ENCODE peak calls at places on chromosomes 2 and 18, in six cellular contexts. A is GM12892, M is GM12891, Y is WERI-Rb-1, H is cardiac muscle cell, R is prostate gland. F is an unnamed sample.

GRCh38 chr2:217456016-217456415 is 546.8 kb downstream of the TNS1 start:
- DNase-seq in A (no peak), M (no peak), Y (no peak), H (no peak), R (no peak), F (no peak)

GRCh38 chr2:126907671-126908070 is 9.0 kb downstream of the TEX51 start:
- DNase-seq in A (no peak), M (no peak), Y (no peak), H (no peak), R (no peak), F (no peak)

GRCh38 chr2:127694986-127695385 is 6.3 kb upstream of the SFT2D3 start:
- DNase-seq in A (no peak), M (no peak), Y (no peak), H (no peak), R (no peak), F (no peak)

GRCh38 chr2:109432421-109432820 is 181.3 kb downstream of the SEPTIN10 start:
- DNase-seq in A (no peak), M (no peak), Y (no peak), H (no peak), R (no peak), F (no peak)

GRCh38 chr2:177325554-177325953 is 61.0 kb upstream of the NFE2L2 start:
- DNase-seq in A (no peak), M (no peak), Y (no peak), H (no peak), R (peak), F (no peak)

GRCh38 chr2:191114403-191114886 is 36.3 kb downstream of the STAT4 start:
- DNase-seq in A (no peak), M (no peak), Y (no peak), H (no peak), R (no peak), F (peak)

GRCh38 chr2:188787661-188788044 is 186.5 kb upstream of the COL3A1 start:
- DNase-seq in A (no peak), M (no peak), Y (no peak), H (no peak), R (no peak), F (no peak)

GRCh38 chr2:239758325-239758877 is 266.7 kb downstream of the NDUFA10 start:
- DNase-seq in A (no peak), M (no peak), Y (no peak), H (no peak), R (no peak), F (no peak)

GRCh38 chr2:160339291-160339690 is 139.2 kb upstream of the ITGB6 start:
- DNase-seq in A (no peak), M (no peak), Y (no peak), H (no peak), R (no peak), F (no peak)

GRCh38 chr2:144320491-144320890 is 199.4 kb downstream of the ZEB2 start:
- DNase-seq in A (no peak), M (no peak), Y (no peak), H (no peak), R (no peak), F (no peak)

GRCh38 chr18:78521744-78522143 is 457.9 kb upstream of the SALL3 start:
- DNase-seq in A (no peak), M (no peak), Y (no peak), H (no peak), R (no peak), F (no peak)

GRCh38 chr18:3721771-3722661 is 272.0 kb downstream of the TGIF1 start:
- DNase-seq in A (no peak), M (no peak), Y (no peak), H (no peak), R (peak), F (no peak)

GRCh38 chr2:96946625-96947024 is 39.8 kb downstream of the FAM178B start:
- DNase-seq in A (no peak), M (no peak), Y (no peak), H (no peak), R (no peak), F (no peak)

GRCh38 chr2:217934321-217935131 is 68.3 kb downstream of the TNS1 start:
- DNase-seq in A (no peak), M (no peak), Y (no peak), H (no peak), R (no peak), F (no peak)

GRCh38 chr2:38499921-38500634 is 102.7 kb downstream of the HNRNPLL start:
- DNase-seq in A (no peak), M (no peak), Y (no peak), H (peak), R (no peak), F (no peak)

GRCh38 chr2:43853141-43854081 is 14.6 kb downstream of the ABCG8 start:
- DNase-seq in A (no peak), M (no peak), Y (no peak), H (no peak), R (no peak), F (peak)

GRCh38 chr2:138267902-138268254 is 233.7 kb upstream of the SPOPL start:
- DNase-seq in A (no peak), M (no peak), Y (no peak), H (no peak), R (no peak), F (no peak)

GRCh38 chr2:166170356-166170755 is 42.5 kb upstream of the SCN1A start:
- DNase-seq in A (no peak), M (no peak), Y (no peak), H (no peak), R (no peak), F (no peak)

GRCh38 chr2:229230911-229231310 is 40.2 kb downstream of the PID1 start:
- DNase-seq in A (no peak), M (no peak), Y (no peak), H (no peak), R (no peak), F (no peak)

GRCh38 chr2:20171445-20171977 is 53.4 kb downstream of the SDC1 start:
- DNase-seq in A (no peak), M (no peak), Y (peak), H (no peak), R (no peak), F (no peak)

GRCh38 chr2:94999431-94999883 is 26.1 kb upstream of the MAL start:
- DNase-seq in A (no peak), M (no peak), Y (no peak), H (no peak), R (no peak), F (no peak)

GRCh38 chr2:236160366-236161081 is 7.7 kb downstream of the GBX2 start:
- DNase-seq in A (no peak), M (no peak), Y (no peak), H (no peak), R (no peak), F (no peak)

GRCh38 chr2:233354971-233355574 is 779 bp downstream of the DGKD start:
- DNase-seq in A (no peak), M (no peak), Y (no peak), H (peak), R (peak), F (no peak)